ENCODE peak calls at places on chromosome 15, in ten cellular contexts. W is ovary, M is thyroid gland, V is uterus, P is HepG2, U is Peyer's patch, R is heart left ventricle, J is HCT116, F is A549, K is lower leg skin. X is an unnamed sample.

GRCh38 chr15:62476163-62476562 is 311.1 kb upstream of the C2CD4B start:
- DNase-seq in V (no peak), P (no peak), F (no peak), U (no peak), K (no peak), J (no peak), M (no peak), R (no peak), W (no peak), X (no peak)

GRCh38 chr15:45187894-45188830 is at the start of gene SHF:
- DNase-seq in J (no peak), R (no peak), V (peak), M (peak), F (peak), U (peak), W (peak), K (no peak), P (peak), X (no peak)

GRCh38 chr15:36643551-36643950 is 64.1 kb downstream of the CDIN1 start:
- DNase-seq in M (no peak), R (no peak), U (no peak), K (no peak), V (no peak), F (peak), P (no peak), W (no peak), J (peak), X (peak)

GRCh38 chr15:101497017-101497416 is 7.5 kb upstream of the PCSK6 start:
- DNase-seq in K (no peak), V (no peak), P (no peak), W (no peak), M (no peak), U (no peak), F (no peak), R (no peak), J (no peak), X (no peak)

GRCh38 chr15:66649235-66649984 is 52.6 kb upstream of the SMAD6 start:
- DNase-seq in F (no peak), R (no peak), V (no peak), K (no peak), M (no peak), P (no peak), U (no peak), W (no peak), J (no peak), X (no peak)

GRCh38 chr15:67690936-67691335 is 134.4 kb upstream of the SKOR1 start:
- DNase-seq in P (peak), R (no peak), F (no peak), V (no peak), U (no peak), K (no peak), J (no peak), M (no peak), W (no peak), X (no peak)

GRCh38 chr15:60424006-60424405 is 26.2 kb upstream of the ANXA2 start:
- DNase-seq in F (no peak), M (no peak), P (no peak), U (no peak), V (no peak), K (no peak), R (no peak), J (no peak), W (no peak), X (no peak)

GRCh38 chr15:60414016-60414682 is 16.4 kb upstream of the ANXA2 start:
- DNase-seq in U (no peak), J (no peak), F (no peak), W (no peak), V (no peak), R (no peak), P (no peak), M (no peak), K (no peak), X (no peak)

GRCh38 chr15:31077181-31077580 is 24.3 kb downstream of the TRPM1 start:
- DNase-seq in F (no peak), K (no peak), P (no peak), J (no peak), M (no peak), U (no peak), W (no peak), V (no peak), R (no peak), X (no peak)

GRCh38 chr15:39685999-39686613 is 96.5 kb downstream of the FSIP1 start:
- DNase-seq in V (peak), M (peak), U (peak), P (peak), R (no peak), K (peak), J (peak), W (peak), F (peak), X (peak)

GRCh38 chr15:78156653-78157052 is 7.5 kb downstream of the IDH3A start:
- DNase-seq in R (no peak), W (no peak), F (no peak), K (no peak), U (no peak), M (no peak), V (no peak), J (no peak), P (no peak), X (no peak)

GRCh38 chr15:52857937-52858336 is 67.8 kb upstream of the ONECUT1 start:
- DNase-seq in K (no peak), W (no peak), F (no peak), M (no peak), R (no peak), J (no peak), V (no peak), P (no peak), U (no peak), X (no peak)

GRCh38 chr15:67070892-67071664 is 5.7 kb downstream of the SMAD3 start:
- DNase-seq in M (no peak), U (no peak), J (no peak), K (no peak), R (no peak), F (no peak), P (no peak), V (no peak), W (no peak), X (no peak)

GRCh38 chr15:55823191-55823670 is 80.3 kb upstream of the PRTG start:
- DNase-seq in P (no peak), K (no peak), R (no peak), V (peak), M (no peak), U (no peak), F (no peak), W (no peak), J (no peak), X (no peak)

GRCh38 chr15:50358805-50359204 is 3.8 kb upstream of the GABPB1 start:
- DNase-seq in M (peak), W (no peak), V (no peak), K (no peak), P (peak), R (no peak), F (peak), U (no peak), J (peak), X (peak)

GRCh38 chr15:39344662-39345141 is 236.2 kb upstream of the THBS1 start:
- DNase-seq in F (no peak), U (no peak), P (peak), K (no peak), M (no peak), W (no peak), R (no peak), J (no peak), V (no peak), X (no peak)

DNA sequence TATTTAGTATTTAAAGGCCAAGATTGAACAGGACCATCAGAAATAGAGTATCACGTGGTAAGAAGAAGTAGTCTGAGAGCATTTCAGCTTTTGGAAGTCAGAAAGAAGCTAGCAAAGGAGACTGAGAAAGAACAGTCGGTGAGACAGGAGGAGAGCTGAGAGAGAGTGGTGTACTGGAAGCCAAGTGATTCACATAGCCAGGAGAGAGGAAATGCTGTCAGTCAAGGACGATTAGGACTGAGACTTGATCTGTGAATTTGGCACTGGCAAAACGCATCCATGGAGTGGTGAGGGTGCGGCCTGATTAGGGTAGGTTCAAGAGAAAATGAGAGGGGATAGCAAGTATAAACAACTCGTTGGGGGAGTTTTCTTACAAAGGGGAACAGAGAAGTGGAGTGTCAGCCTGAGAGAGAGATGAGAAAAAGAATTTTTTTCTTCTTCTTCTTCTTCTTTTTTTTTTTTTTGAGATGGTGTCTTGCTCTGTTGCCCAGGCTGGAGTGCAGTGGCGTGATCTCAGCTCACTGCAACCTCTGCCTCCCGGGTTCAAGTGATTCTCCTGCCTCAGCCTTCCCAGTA is 44.9 kb downstream of the CHD2 start:
- DNase-seq in M (no peak), U (no peak), J (no peak), W (no peak), V (no peak), R (no peak), F (no peak), P (no peak), K (no peak), X (no peak)
- TF ChIP-seq POLR2A in M (no peak), U (no peak), J (no peak), W (no peak), V (no peak), R (no peak), F (no peak), P (no peak), K (no peak), X (no peak)

DNA sequence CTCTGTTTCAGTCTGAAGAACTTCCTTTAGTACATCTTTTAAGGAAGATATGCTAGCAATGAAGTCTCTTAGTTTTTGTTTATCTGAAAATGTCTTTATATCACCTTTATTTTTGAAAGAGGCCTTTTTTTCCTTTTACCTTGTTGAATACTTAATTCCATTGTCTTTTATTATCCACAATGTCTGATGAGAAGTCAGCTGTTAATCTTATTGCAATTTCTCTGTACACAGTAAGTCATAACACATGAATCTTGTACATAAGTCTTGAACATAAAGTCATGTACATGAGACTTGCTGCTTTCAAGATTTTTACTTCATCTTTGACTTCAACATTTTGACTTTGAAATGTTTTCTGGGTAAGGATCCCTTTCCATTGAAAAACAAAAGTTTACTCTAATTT is 424.3 kb upstream of the ATP10A start:
- DNase-seq in R (no peak), W (no peak), K (no peak), P (no peak), F (no peak), J (no peak), U (no peak), V (no peak), M (no peak), X (no peak)
- TF ChIP-seq POLR2A in R (no peak), W (no peak), K (no peak), P (no peak), F (no peak), J (no peak), U (no peak), V (no peak), M (no peak), X (no peak)

DNA sequence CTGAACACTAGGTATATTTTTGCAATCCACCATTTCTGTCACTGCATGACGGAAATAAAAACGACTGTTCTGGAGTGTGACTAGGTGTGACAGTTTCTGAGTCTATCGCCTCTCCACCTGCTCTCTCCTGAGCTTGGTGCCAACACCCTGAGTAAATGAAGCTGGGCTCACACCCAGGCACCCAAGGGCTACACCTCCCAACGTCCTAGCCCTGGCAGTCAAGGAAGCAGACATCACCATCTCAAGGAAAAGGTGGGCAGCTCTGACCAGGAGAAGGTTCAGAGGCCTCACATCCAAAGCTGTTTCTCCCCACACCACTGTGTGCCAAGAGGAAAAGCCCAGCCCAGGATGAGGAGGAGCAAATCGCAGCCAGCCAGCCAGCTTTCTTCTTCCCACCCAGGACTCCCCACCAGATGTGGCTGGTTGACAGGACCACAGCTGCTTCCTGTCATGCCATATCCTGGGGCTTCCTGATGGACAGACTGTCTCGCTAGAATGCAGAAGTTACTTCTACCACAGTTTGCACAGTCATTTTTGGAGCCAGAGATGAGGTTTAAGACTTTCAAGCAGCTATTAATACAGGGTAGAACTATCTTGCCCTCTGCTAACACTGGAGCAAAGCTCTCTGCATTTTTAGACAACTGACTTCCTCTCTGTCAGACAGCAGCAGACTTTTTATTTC is 3.3 kb downstream of the SCAMP2 start:
- DNase-seq in F (no peak), P (no peak), R (peak), V (peak), W (no peak), U (peak), M (peak), J (no peak), K (peak), X (no peak)
- TF ChIP-seq POLR2A in F (no peak), P (no peak), R (no peak), V (no peak), W (no peak), U (no peak), M (no peak), J (no peak), K (no peak), X (no peak)

GRCh38 chr15:85706779-85707518 is 87.8 kb downstream of the KLHL25 start:
- DNase-seq in V (peak), U (peak), R (no peak), F (no peak), W (peak), J (no peak), M (no peak), P (no peak), K (no peak), X (no peak)
- TF ChIP-seq POLR2A in V (no peak), U (no peak), R (peak), F (no peak), W (no peak), J (no peak), M (no peak), P (no peak), K (no peak), X (no peak)

DNA sequence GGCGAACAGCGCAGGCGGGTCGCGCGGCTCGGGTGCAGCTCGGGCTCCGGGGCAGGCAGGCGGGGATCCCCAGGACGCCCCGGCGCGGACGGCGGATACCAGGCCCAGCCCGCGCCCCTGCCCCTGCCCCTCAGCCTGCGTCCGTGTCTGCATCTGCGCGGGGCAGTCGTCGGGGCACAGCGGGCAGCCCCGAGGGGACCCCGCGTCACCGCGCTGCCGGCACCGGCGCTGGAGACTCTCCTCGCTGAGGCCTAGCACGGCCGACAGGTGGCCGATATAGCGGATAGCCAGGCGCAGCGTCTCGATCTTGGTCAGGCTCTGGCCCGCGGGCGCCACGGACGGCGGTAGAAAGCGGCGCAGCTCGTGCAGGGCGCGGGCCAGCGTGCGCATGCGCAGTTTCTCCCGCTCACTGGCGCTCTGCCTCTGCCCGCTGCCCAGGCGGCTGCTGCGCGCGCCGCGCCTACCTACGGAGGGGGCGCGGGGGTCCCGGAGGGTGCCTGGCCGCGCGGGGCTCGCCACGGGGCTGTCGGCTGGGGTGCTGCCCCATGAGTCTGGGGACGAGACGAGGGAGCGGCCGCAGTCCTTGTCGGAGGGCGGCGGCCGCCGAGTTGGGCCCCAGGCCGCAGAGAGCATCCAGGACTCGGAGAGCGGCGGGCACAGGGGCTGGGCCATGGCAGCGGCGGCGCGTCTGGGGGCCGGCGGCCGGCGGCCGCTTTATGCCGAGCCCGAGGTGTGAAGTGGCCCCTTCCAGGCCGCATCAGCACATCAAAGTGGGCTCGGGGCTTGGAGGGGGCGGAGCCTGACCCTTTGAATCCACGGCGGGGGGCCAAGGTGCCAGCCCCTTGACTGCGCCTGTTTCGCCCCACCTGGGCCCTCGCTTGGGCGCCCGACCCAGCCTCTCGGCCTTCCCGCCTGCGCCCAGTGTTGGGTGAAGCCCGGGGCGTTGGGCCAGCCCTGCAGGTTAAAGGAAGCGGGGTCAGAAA is at the start of gene MESP1:
- DNase-seq in R (peak), J (peak), F (peak), V (peak), P (peak), W (peak), U (peak), M (peak), K (peak), X (peak)
- TF ChIP-seq POLR2A in R (peak), J (peak), F (peak), V (peak), P (no peak), W (peak), U (peak), M (peak), K (no peak), X (peak)

DNA sequence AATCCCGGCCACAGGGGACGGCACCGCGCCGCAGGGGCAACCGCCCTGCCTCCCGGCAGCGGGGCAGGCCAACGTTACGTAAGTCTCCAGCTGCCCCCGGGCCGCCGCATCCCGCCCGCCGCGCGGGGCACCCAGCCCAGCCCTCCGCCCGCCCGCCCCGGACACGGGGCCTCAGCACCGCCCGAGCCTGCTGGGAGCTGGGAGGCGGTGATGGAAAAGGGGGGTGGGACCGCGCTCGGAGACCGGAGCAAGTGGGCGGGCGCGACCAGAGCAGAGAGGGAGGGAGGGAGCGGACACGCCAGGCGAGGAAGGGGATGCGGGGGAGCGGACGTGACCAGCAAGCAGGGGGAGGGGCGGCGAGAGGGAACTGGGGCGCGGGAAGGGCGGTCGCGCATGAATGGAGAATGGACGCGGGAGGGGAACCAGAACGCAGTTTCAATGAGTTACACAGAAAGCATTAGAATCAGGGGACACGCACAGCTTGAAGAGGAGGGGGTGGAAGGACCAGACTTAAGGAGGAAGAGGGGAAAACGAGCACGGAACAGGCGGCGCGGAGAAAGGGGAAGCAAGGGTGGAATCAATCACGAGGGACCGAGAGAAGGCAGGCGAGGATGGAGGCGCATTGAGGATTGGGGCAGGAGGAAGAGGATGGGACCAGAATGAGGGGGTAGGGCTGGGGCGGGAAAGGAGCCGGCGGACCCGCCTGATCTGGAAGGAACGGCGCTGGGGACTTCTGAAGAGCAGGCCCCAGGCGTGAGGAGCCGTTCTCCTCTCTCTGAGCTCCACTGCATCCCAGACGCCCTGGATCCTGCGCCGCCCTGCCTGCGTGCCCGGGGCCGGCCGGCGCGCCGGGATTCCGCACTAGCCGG is 559 bp downstream of the PKM start:
- DNase-seq in R (peak), K (peak), W (peak), M (peak), V (peak), J (no peak), P (peak), F (peak), U (peak), X (no peak)
- TF ChIP-seq POLR2A in R (peak), K (no peak), W (peak), M (peak), V (peak), J (no peak), P (no peak), F (peak), U (peak), X (peak)

GRCh38 chr15:68818088-68818670 is 2.5 kb downstream of the ANP32A start:
- DNase-seq in M (peak), F (peak), J (no peak), V (peak), W (peak), U (peak), P (peak), R (peak), K (peak), X (peak)

GRCh38 chr15:68820205-68820588 is 498 bp downstream of the ANP32A start:
- DNase-seq in J (no peak), W (peak), K (no peak), U (peak), F (peak), V (peak), R (peak), P (peak), M (peak), X (no peak)

GRCh38 chr15:68817304-68818087 is 3.2 kb downstream of the ANP32A start:
- DNase-seq in W (peak), M (peak), V (peak), F (peak), P (peak), K (peak), J (no peak), U (peak), R (peak), X (peak)

GRCh38 chr15:68819451-68820204 is 1.1 kb downstream of the ANP32A start:
- DNase-seq in P (peak), F (peak), J (no peak), K (peak), V (peak), W (peak), M (peak), U (peak), R (peak), X (peak)

GRCh38 chr15:68818671-68819450 is 1.8 kb downstream of the ANP32A start:
- DNase-seq in K (peak), M (peak), F (peak), V (peak), U (peak), R (peak), W (peak), P (peak), J (no peak), X (no peak)
- TF ChIP-seq POLR2A in K (no peak), M (peak), F (peak), V (no peak), U (no peak), R (no peak), W (no peak), P (no peak), J (no peak), X (peak)